ENCODE peak calls at places on chromosomes 12 and 14, in seven cellular contexts. U is glutamatergic neuron, E is putamen, N is EH, T is EL, Z is left ventricle myocardium inferior, B is anterior cingulate cortex. K is an unnamed sample.

GRCh38 chr12:105076098-105076497 is 8.2 kb downstream of the ALDH1L2 start:
- DNase-seq in E (no peak), T (peak; percentile 69), N (peak; percentile 93), U (no peak), Z (no peak), B (no peak), K (peak; percentile 76)

GRCh38 chr14:96682401-96682800 is 114.8 kb upstream of the VRK1 start:
- DNase-seq in T (no peak), B (no peak), U (no peak), Z (no peak), N (no peak), E (peak; percentile 63), K (no peak)

GRCh38 chr12:116426391-116427136 is 132.6 kb upstream of the MAP1LC3B2 start:
- DNase-seq in T (peak; percentile 100), E (no peak), U (no peak), B (no peak), N (peak; percentile 100), Z (peak; percentile 35), K (peak; percentile 94)

GRCh38 chr12:107503129-107503850 is 182.3 kb upstream of the PWP1 start:
- DNase-seq in Z (no peak), N (no peak), T (no peak), U (no peak), B (no peak), E (no peak), K (no peak)

GRCh38 chr12:100427078-100427477 is 46.6 kb upstream of the NR1H4 start:
- DNase-seq in U (no peak), E (no peak), B (no peak), T (peak; percentile 86), N (peak; percentile 76), Z (no peak), K (peak; percentile 88)

GRCh38 chr14:94946244-94946643 is 176.3 kb upstream of the GSC start:
- DNase-seq in U (no peak), E (no peak), T (no peak), Z (no peak), B (no peak), N (no peak), K (no peak)

GRCh38 chr12:115456946-115457689 is 773.1 kb upstream of the TBX3 start:
- DNase-seq in B (no peak), U (no peak), T (no peak), N (no peak), E (no peak), Z (no peak), K (peak; percentile 46)

GRCh38 chr12:48197967-48198618 is 5.0 kb downstream of the OR10AD1 start:
- DNase-seq in N (peak; percentile 96), Z (peak; percentile 99), U (peak; percentile 96), B (peak; percentile 91), T (peak; percentile 97), E (peak; percentile 92), K (peak; percentile 95)

GRCh38 chr12:32033411-32033810 is 73.2 kb upstream of the BICD1 start:
- DNase-seq in Z (no peak), B (no peak), T (no peak), E (no peak), U (no peak), N (no peak), K (no peak)

GRCh38 chr12:67981236-67982164 is 7.7 kb upstream of the IFNG-AS1 start:
- DNase-seq in E (no peak), U (no peak), T (peak; percentile 86), B (no peak), N (peak; percentile 96), Z (no peak), K (peak; percentile 81)

GRCh38 chr12:67280572-67280971 is 11.4 kb downstream of the CAND1 start:
- DNase-seq in N (no peak), U (no peak), Z (no peak), E (no peak), B (no peak), T (no peak), K (no peak)

GRCh38 chr12:85805654-85806053 is 30.6 kb downstream of the RASSF9 start:
- DNase-seq in Z (no peak), N (no peak), T (peak; percentile 21), U (no peak), B (no peak), E (no peak), K (no peak)

GRCh38 chr12:52566847-52567291 is 6.8 kb downstream of the KRT74 start:
- DNase-seq in U (peak; percentile 39), N (no peak), B (no peak), Z (peak; percentile 68), T (no peak), E (no peak), K (no peak)